ENCODE peak calls at places on chromosomes 6 and 20, in nine cellular contexts. J is fibroblast of lung, H is astrocyte, R is IMR-90, O is PC-3, Y is HCT116, N is MM.1S, Q is A549, P is DND-41. U is an unnamed sample.
A peak's percentile ranks its signal among the peaks of the same experiment; 100 is the strongest.

GRCh38 chr20:51930775-51931174 is 128.5 kb upstream of the SALL4 start:
- DNase-seq in R (peak; percentile 68), O (peak; percentile 75), J (peak; percentile 64), H (peak; percentile 48), Q (no peak), P (no peak), N (no peak), Y (peak; percentile 6), U (peak; percentile 68)

GRCh38 chr6:40695114-40695513 is 108.0 kb upstream of the LRFN2 start:
- DNase-seq in O (no peak), Y (no peak), Q (no peak), P (no peak), J (no peak), N (peak; percentile 15), R (peak; percentile 1), H (no peak), U (no peak)

GRCh38 chr6:83867043-83867442 is 7.6 kb downstream of the CYB5R4 start:
- DNase-seq in R (no peak), P (no peak), O (no peak), Y (no peak), H (no peak), N (no peak), J (no peak), Q (no peak), U (no peak)

GRCh38 chr20:23446505-23446904 is 6.2 kb downstream of the CST11 start:
- DNase-seq in R (peak; percentile 21), P (no peak), N (peak; percentile 29), J (peak; percentile 48), H (peak; percentile 43), O (peak; percentile 60), Q (peak; percentile 35), Y (peak; percentile 35), U (peak; percentile 40)

GRCh38 chr6:108014040-108014439 is 56.0 kb upstream of the SEC63 start:
- DNase-seq in Q (no peak), N (peak; percentile 24), O (no peak), Y (no peak), H (no peak), R (no peak), J (no peak), P (no peak), U (no peak)

GRCh38 chr20:38377039-38377715 is 30.9 kb downstream of the LBP start:
- DNase-seq in R (no peak), J (no peak), H (no peak), N (no peak), O (no peak), P (no peak), Y (no peak), Q (no peak), U (no peak)

GRCh38 chr6:123091091-123091895 is 95.3 kb downstream of the CLVS2 start:
- DNase-seq in O (peak; percentile 79), R (no peak), P (no peak), Y (no peak), J (peak; percentile 36), H (peak; percentile 23), N (no peak), Q (peak; percentile 3), U (peak; percentile 43)

GRCh38 chr6:141282263-141282662 is 850.5 kb upstream of the GJE1 start:
- DNase-seq in N (no peak), O (no peak), Q (no peak), Y (no peak), H (no peak), R (no peak), P (no peak), J (no peak), U (no peak)

DNA sequence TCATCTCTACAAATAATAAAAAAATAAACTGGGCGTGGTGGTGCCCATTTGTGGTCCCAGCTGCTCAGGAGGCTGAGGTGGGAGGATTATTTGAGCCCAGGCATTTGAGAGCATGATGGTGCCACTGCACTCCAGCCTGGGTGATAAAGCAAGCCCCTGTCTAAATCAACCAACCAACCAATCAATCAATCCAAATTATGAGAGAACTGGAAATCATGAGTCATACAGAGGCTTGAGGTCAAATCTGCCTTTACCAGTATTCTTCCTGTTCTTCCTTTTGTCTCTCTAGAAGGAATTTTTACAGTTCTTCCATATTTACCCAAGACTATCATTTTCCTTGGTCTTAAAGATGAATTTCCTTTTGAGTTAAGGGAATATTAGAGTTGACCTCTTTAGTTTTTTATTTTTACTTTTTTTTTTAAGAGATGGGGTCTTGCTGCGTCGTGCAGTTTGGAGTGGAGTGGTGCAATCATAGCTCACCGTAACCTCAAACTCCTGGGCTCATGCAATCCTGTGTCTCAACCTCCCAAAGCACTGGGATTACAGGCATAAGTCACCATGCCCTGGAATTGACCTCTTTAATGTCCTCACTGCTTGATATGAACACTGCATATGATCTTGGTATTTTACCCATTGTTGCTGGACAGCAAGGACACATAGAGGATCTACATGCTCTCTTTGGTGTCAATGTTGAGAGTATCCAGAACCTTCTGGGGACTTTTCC is 44.1 kb upstream of the TXNDC5 start:
- DNase-seq in O (peak; percentile 61), Q (no peak), Y (no peak), R (no peak), N (no peak), J (no peak), P (no peak), H (no peak), U (no peak)
- H3K4me2 ChIP-seq in O (no peak overlapping the region), Q (no peak overlapping the region), Y (peak overlapping the region; percentile 17), R (no peak overlapping the region), N (no peak overlapping the region), J (no peak overlapping the region), P (no peak overlapping the region), H (no peak overlapping the region), U (no peak overlapping the region)

GRCh38 chr6:390914-391558 is 516 bp upstream of the IRF4 start:
- DNase-seq in N (peak; percentile 72), O (no peak), J (peak; percentile 6), H (no peak), Q (no peak), R (no peak), P (no peak), Y (no peak), U (no peak)
- H3K4me3 ChIP-seq in N (peak overlapping the region; percentile 81), O (no peak overlapping the region), J (no peak overlapping the region), H (no peak overlapping the region), Q (peak overlapping the region; percentile 43), R (no peak overlapping the region), P (no peak overlapping the region), Y (no peak overlapping the region), U (no peak overlapping the region)

GRCh38 chr6:53984581-53984980 is 126.7 kb upstream of the MLIP start:
- DNase-seq in Y (no peak), N (no peak), R (no peak), H (no peak), J (no peak), Q (no peak), O (peak; percentile 61), P (no peak), U (no peak)

GRCh38 chr6:53982361-53983050 is 128.7 kb upstream of the MLIP start:
- DNase-seq in J (peak; percentile 75), Y (no peak), R (peak; percentile 18), N (no peak), P (no peak), H (peak; percentile 66), O (peak; percentile 67), Q (no peak), U (no peak)

GRCh38 chr6:53983301-53983700 is 127.9 kb upstream of the MLIP start:
- DNase-seq in J (peak; percentile 40), O (no peak), P (no peak), N (no peak), Y (no peak), H (peak; percentile 29), R (no peak), Q (no peak), U (no peak)

GRCh38 chr6:53985361-53985760 is 125.9 kb upstream of the MLIP start:
- DNase-seq in R (no peak), N (no peak), P (no peak), H (peak; percentile 40), Y (no peak), O (no peak), Q (no peak), J (peak; percentile 45), U (no peak)

DNA sequence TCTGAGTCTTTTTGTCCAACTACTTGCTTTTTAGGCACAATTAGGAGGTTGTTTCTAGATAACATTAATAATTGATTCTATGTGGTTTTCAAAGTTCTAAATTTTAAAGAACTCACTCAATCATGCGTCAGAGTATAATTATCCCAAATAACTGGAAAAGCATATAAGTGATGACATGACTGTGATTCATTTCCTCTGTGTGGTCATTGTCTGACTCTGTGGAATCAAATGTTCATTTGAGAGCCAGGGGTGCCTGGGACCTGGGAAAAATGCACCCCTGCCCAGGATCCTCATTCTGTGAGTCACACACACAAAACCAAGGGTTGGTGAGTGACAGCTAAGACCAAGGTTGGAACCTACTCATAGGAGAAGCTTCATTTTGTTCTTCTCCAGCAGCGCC is 127.1 kb upstream of the MLIP start:
- DNase-seq in O (peak; percentile 98), P (no peak), N (no peak), R (peak; percentile 94), J (peak; percentile 99), H (peak; percentile 98), Y (peak; percentile 86), Q (peak; percentile 13), U (no peak)
- H3K4me2 ChIP-seq in O (peak overlapping the region; percentile 79), P (no peak overlapping the region), N (no peak overlapping the region), R (peak overlapping the region; percentile 52), J (peak overlapping the region; percentile 4), H (peak overlapping the region; percentile 71), Y (peak overlapping the region; percentile 69), Q (peak overlapping the region; percentile 67), U (no peak overlapping the region)

GRCh38 chr20:7974785-7975435 is 34.7 kb upstream of the HAO1 start:
- DNase-seq in N (no peak), H (no peak), O (no peak), Q (no peak), P (no peak), R (no peak), J (no peak), Y (no peak), U (no peak)

GRCh38 chr20:7976015-7976414 is 35.8 kb upstream of the HAO1 start:
- DNase-seq in J (no peak), Q (no peak), H (no peak), N (no peak), P (no peak), R (peak; percentile 34), Y (no peak), O (no peak), U (no peak)

GRCh38 chr20:7967199-7967844 is 27.1 kb upstream of the HAO1 start:
- DNase-seq in Y (no peak), J (peak; percentile 85), Q (no peak), P (no peak), H (peak; percentile 83), N (no peak), R (peak; percentile 6), O (peak; percentile 53), U (no peak)

GRCh38 chr20:7966176-7966575 is 25.9 kb upstream of the HAO1 start:
- DNase-seq in Y (no peak), P (no peak), N (no peak), R (no peak), J (peak; percentile 11), Q (no peak), O (no peak), H (peak; percentile 5), U (no peak)

DNA sequence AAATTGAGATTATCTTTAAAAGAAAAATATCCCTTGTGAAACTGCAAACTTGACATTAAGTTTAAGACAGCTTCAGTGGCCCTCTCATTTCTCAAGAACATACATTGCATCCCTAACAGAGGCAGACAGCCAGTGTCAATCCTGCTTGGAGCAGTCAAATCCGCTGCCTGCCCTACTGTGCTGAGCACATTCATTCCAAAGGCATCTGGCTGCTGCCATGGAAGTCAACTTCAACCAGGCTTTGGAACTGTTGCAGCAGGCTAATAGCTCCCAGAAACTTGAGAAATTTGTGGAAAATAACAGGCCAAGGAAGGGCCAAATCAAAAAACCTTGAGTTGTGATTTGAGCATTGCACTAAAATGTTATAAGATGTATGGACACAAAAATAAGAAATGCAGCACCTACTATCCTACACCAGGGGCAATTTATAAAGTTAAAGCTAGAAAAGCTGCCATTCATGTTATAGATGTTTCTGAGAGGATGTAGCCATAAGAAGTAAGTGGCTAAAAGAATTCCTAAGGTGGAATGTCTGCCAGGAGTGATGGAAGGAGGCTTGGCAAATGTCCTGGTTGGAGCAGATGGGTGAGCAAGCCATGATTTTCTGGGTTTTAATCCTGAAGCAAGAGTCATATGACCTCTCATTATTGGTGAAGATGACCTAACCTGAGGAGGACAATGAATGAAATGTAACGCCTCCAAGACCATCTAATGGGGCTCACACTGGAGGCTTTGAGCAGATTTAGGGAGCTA is 31.5 kb upstream of the HAO1 start:
- DNase-seq in R (peak; percentile 10), H (peak; percentile 24), P (no peak), J (peak; percentile 45), Q (no peak), N (no peak), O (no peak), Y (no peak), U (no peak)
- H3K4me3 ChIP-seq in R (no peak overlapping the region), H (no peak overlapping the region), P (no peak overlapping the region), J (no peak overlapping the region), Q (no peak overlapping the region), N (no peak overlapping the region), O (no peak overlapping the region), Y (no peak overlapping the region), U (no peak overlapping the region)